ENCODE peak calls at places on chromosome X, in seven cellular contexts. E is T follicular helper cell; Y is COLO829; V is HS-5; R is hypothalamus; Z is C1 segment of cervical spinal cord; H is activated CD8-positive, alpha-beta memory T cell treated with anti-CD3 and anti-CD28 coated beads for 48 hours. D is an unnamed sample.
A peak's percentile ranks its signal among the peaks of the same experiment; 100 is the strongest.

GRCh38 chrX:150940844-150941495 is 42.2 kb upstream of the HMGB3 start:
- DNase-seq in E (no peak), Y (no peak), V (no peak), R (no peak), Z (no peak), H (no peak), D (no peak)

GRCh38 chrX:11478971-11479370 is 185.8 kb downstream of the AMELX start:
- DNase-seq in E (no peak), Y (no peak), V (no peak), R (no peak), Z (no peak), H (no peak), D (no peak)

GRCh38 chrX:20066968-20067708 is 49.6 kb downstream of the MAP7D2 start:
- DNase-seq in E (peak; percentile 9), Y (peak; percentile 42), V (no peak), R (no peak), Z (peak; percentile 10), H (no peak), D (peak; percentile 58)

GRCh38 chrX:153470411-153471363 is at the start of gene HAUS7:
- DNase-seq in E (peak; percentile 82), Y (peak; percentile 96), V (no peak), R (peak; percentile 77), Z (peak; percentile 88), H (peak; percentile 83), D (peak; percentile 95)

GRCh38 chrX:13901354-13901753 is 84.5 kb upstream of the GPM6B start:
- DNase-seq in E (no peak), Y (no peak), V (no peak), R (no peak), Z (no peak), H (no peak), D (no peak)

GRCh38 chrX:20378291-20378920 is 111.7 kb upstream of the RPS6KA3 start:
- DNase-seq in E (no peak), Y (no peak), V (peak; percentile 37), R (no peak), Z (no peak), H (no peak), D (no peak)

GRCh38 chrX:72094894-72095293 is 36.8 kb downstream of the RTL5 start:
- DNase-seq in E (peak; percentile 63), Y (no peak), V (no peak), R (no peak), Z (no peak), H (no peak), D (peak; percentile 86)

GRCh38 chrX:23513121-23513520 is 154.2 kb upstream of the PRDX4 start:
- DNase-seq in E (no peak), Y (no peak), V (no peak), R (no peak), Z (peak; percentile 11), H (no peak), D (no peak)

GRCh38 chrX:134849390-134849789 is 141.4 kb upstream of the SMIM10 start:
- DNase-seq in E (no peak), Y (no peak), V (no peak), R (no peak), Z (no peak), H (no peak), D (peak; percentile 24)

GRCh38 chrX:27583976-27584375 is 6.2 kb upstream of the DCAF8L2 start:
- DNase-seq in E (no peak), Y (peak; percentile 56), V (no peak), R (no peak), Z (no peak), H (no peak), D (no peak)

GRCh38 chrX:8194216-8194615 is 23.1 kb upstream of the VCX2 start:
- DNase-seq in E (no peak), Y (no peak), V (no peak), R (no peak), Z (no peak), H (no peak), D (no peak)

D was measured in lung microvascular endothelial cell.